ENCODE peak calls at places on chromosomes 12 and 14, in four cellular contexts. I, Y, G and F are unnamed samples.

GRCh38 chr12:19110541-19110940 is 19.0 kb upstream of the PLEKHA5 start:
- DNase-seq in I (no peak), Y (no peak), G (no peak), F (peak)

GRCh38 chr14:101109981-101110728 is 206.6 kb upstream of the RTL1 start:
- DNase-seq in I (no peak), Y (no peak), G (no peak), F (no peak)

GRCh38 chr12:59357811-59358210 is 238.0 kb upstream of the SLC16A7 start:
- DNase-seq in I (no peak), Y (no peak), G (no peak), F (no peak)

GRCh38 chr12:11650279-11650696 is 814 bp downstream of the ETV6 start:
- DNase-seq in I (no peak), Y (no peak), G (no peak), F (no peak)

GRCh38 chr12:89461649-89462612 is 62.7 kb downstream of the GALNT4 start:
- DNase-seq in I (no peak), Y (no peak), G (peak), F (peak)

GRCh38 chr14:72063761-72064282 is 131.6 kb downstream of the RGS6 start:
- DNase-seq in I (no peak), Y (no peak), G (no peak), F (no peak)

GRCh38 chr12:31204995-31205582 is 120.9 kb downstream of the SINHCAF start:
- DNase-seq in I (no peak), Y (no peak), G (peak), F (no peak)

GRCh38 chr14:32594766-32595165 is 265.7 kb downstream of the AKAP6 start:
- DNase-seq in I (no peak), Y (no peak), G (peak), F (peak)

GRCh38 chr12:121255433-121255832 is 41.1 kb downstream of the CAMKK2 start:
- DNase-seq in I (no peak), Y (no peak), G (no peak), F (no peak)

GRCh38 chr14:88604213-88604612 is 41.4 kb downstream of the ZC3H14 start:
- DNase-seq in I (no peak), Y (no peak), G (no peak), F (no peak)

GRCh38 chr14:87952307-87953094 is 40.5 kb downstream of the GALC start:
- DNase-seq in I (no peak), Y (no peak), G (no peak), F (no peak)

GRCh38 chr14:36066636-36067035 is 109.9 kb downstream of the PTCSC3 start:
- DNase-seq in I (no peak), Y (no peak), G (no peak), F (no peak)

GRCh38 chr12:104456417-104456949 is at the start of gene CHST11:
- DNase-seq in I (peak), Y (peak), G (peak), F (peak)

GRCh38 chr12:104454997-104455396 is 1.8 kb upstream of the CHST11 start:
- DNase-seq in I (no peak), Y (no peak), G (no peak), F (peak)

GRCh38 chr14:22383515-22384166 is 205.4 kb downstream of the DAD1 start:
- DNase-seq in I (no peak), Y (peak), G (no peak), F (no peak)

GRCh38 chr14:103854017-103854808 is 6.8 kb upstream of the PPP1R13B start:
- DNase-seq in I (no peak), Y (no peak), G (no peak), F (peak)

GRCh38 chr14:52856139-52856538 is 64.7 kb upstream of the GNPNAT1 start:
- DNase-seq in I (no peak), Y (no peak), G (no peak), F (no peak)

GRCh38 chr14:83478741-83479140 is 1945.1 kb upstream of the SEL1L start:
- DNase-seq in I (no peak), Y (no peak), G (no peak), F (no peak)

GRCh38 chr12:79618848-79619404 is 71.8 kb downstream of the PAWR start:
- DNase-seq in I (no peak), Y (no peak), G (no peak), F (peak)

GRCh38 chr14:75053396-75054289 is 2.4 kb upstream of the MLH3 start:
- DNase-seq in I (no peak), Y (no peak), G (no peak), F (no peak)

GRCh38 chr12:48765753-48766162 is 23.1 kb downstream of the ADCY6 start:
- DNase-seq in I (no peak), Y (no peak), G (no peak), F (no peak)

GRCh38 chr12:13288937-13289643 is 92.6 kb downstream of the EMP1 start:
- DNase-seq in I (no peak), Y (no peak), G (no peak), F (no peak)

GRCh38 chr12:100528471-100529139 is 44.9 kb upstream of the GAS2L3 start:
- DNase-seq in I (no peak), Y (no peak), G (no peak), F (no peak)

GRCh38 chr14:100789460-100790417 is 36.2 kb upstream of the MEG3 start:
- DNase-seq in I (no peak), Y (no peak), G (no peak), F (no peak)

GRCh38 chr14:59215353-59215752 is 26.9 kb downstream of the DAAM1 start:
- DNase-seq in I (no peak), Y (no peak), G (peak), F (peak)

GRCh38 chr14:74945852-74946658 is 9.3 kb downstream of the PGF start:
- DNase-seq in I (peak), Y (peak), G (peak), F (peak)

GRCh38 chr12:131045705-131046460 is 92.2 kb downstream of the ADGRD1 start:
- DNase-seq in I (no peak), Y (no peak), G (no peak), F (no peak)

GRCh38 chr12:4572670-4573069 is 10.7 kb downstream of the DYRK4 start:
- DNase-seq in I (no peak), Y (no peak), G (no peak), F (no peak)

GRCh38 chr12:120150919-120151525 is 34.5 kb upstream of the RAB35 start:
- DNase-seq in I (no peak), Y (no peak), G (no peak), F (no peak)